ENCODE peak calls at places on chromosomes 12 and 14, in seven cellular contexts. One of them, this sample, is unnamed.

GRCh38 chr12:113418213-113418879 is 3.8 kb upstream of the SDSL start:
- DNase-seq in transverse colon: peak
- DNase-seq in HCT116: no peak
- DNase-seq in PC-3: no peak
- DNase-seq in tibial artery: peak
- DNase-seq in mesenchymal stem cell: no peak
- DNase-seq in ovary: peak
- DNase-seq in this sample: peak

GRCh38 chr12:50784501-50784900 is 20.6 kb downstream of the ATF1 start:
- DNase-seq in transverse colon: no peak
- DNase-seq in HCT116: no peak
- DNase-seq in PC-3: no peak
- DNase-seq in tibial artery: no peak
- DNase-seq in mesenchymal stem cell: no peak
- DNase-seq in ovary: no peak
- DNase-seq in this sample: no peak

GRCh38 chr14:100285021-100285912 is 21.0 kb downstream of the SLC25A29 start:
- DNase-seq in transverse colon: peak
- DNase-seq in HCT116: no peak
- DNase-seq in PC-3: peak
- DNase-seq in tibial artery: no peak
- DNase-seq in mesenchymal stem cell: peak
- DNase-seq in ovary: peak
- DNase-seq in this sample: no peak

GRCh38 chr12:105427883-105428282 is 97.4 kb downstream of the C12orf75 start:
- DNase-seq in transverse colon: no peak
- DNase-seq in HCT116: no peak
- DNase-seq in PC-3: peak
- DNase-seq in tibial artery: no peak
- DNase-seq in mesenchymal stem cell: peak
- DNase-seq in ovary: no peak
- DNase-seq in this sample: no peak

GRCh38 chr12:94200069-94200468 is 51.7 kb downstream of the PLXNC1 start:
- DNase-seq in transverse colon: no peak
- DNase-seq in HCT116: no peak
- DNase-seq in PC-3: no peak
- DNase-seq in tibial artery: no peak
- DNase-seq in mesenchymal stem cell: no peak
- DNase-seq in ovary: no peak
- DNase-seq in this sample: no peak

GRCh38 chr12:116037941-116038837 is 239.3 kb downstream of the MED13L start:
- DNase-seq in transverse colon: no peak
- DNase-seq in HCT116: no peak
- DNase-seq in PC-3: peak
- DNase-seq in tibial artery: no peak
- DNase-seq in mesenchymal stem cell: peak
- DNase-seq in ovary: no peak
- DNase-seq in this sample: no peak

GRCh38 chr12:64810831-64811230 is 13.6 kb upstream of the TBC1D30 start:
- DNase-seq in transverse colon: no peak
- DNase-seq in HCT116: no peak
- DNase-seq in PC-3: peak
- DNase-seq in tibial artery: no peak
- DNase-seq in mesenchymal stem cell: no peak
- DNase-seq in ovary: no peak
- DNase-seq in this sample: no peak

GRCh38 chr12:48110691-48111315 is 4.9 kb upstream of the SENP1 start:
- DNase-seq in transverse colon: no peak
- DNase-seq in HCT116: no peak
- DNase-seq in PC-3: peak
- DNase-seq in tibial artery: no peak
- DNase-seq in mesenchymal stem cell: no peak
- DNase-seq in ovary: no peak
- DNase-seq in this sample: no peak

GRCh38 chr12:49698619-49699545 is 8.3 kb downstream of the FMNL3 start:
- DNase-seq in transverse colon: peak
- DNase-seq in HCT116: no peak
- DNase-seq in PC-3: peak
- DNase-seq in tibial artery: peak
- DNase-seq in mesenchymal stem cell: peak
- DNase-seq in ovary: no peak
- DNase-seq in this sample: peak

GRCh38 chr12:56157201-56158028 is 744 bp upstream of the MYL6 start:
- DNase-seq in transverse colon: peak
- DNase-seq in HCT116: peak
- DNase-seq in PC-3: peak
- DNase-seq in tibial artery: peak
- DNase-seq in mesenchymal stem cell: peak
- DNase-seq in ovary: peak
- DNase-seq in this sample: peak

GRCh38 chr12:22312336-22312735 is 22.2 kb downstream of the ST8SIA1 start:
- DNase-seq in transverse colon: no peak
- DNase-seq in HCT116: no peak
- DNase-seq in PC-3: peak
- DNase-seq in tibial artery: no peak
- DNase-seq in mesenchymal stem cell: no peak
- DNase-seq in ovary: no peak
- DNase-seq in this sample: no peak

GRCh38 chr14:91220581-91221000 is 23.9 kb downstream of the GPR68 start:
- DNase-seq in transverse colon: no peak
- DNase-seq in HCT116: no peak
- DNase-seq in PC-3: no peak
- DNase-seq in tibial artery: no peak
- DNase-seq in mesenchymal stem cell: no peak
- DNase-seq in ovary: no peak
- DNase-seq in this sample: no peak

GRCh38 chr12:110004598-110004997 is 5.4 kb downstream of the ANKRD13A start:
- DNase-seq in transverse colon: no peak
- DNase-seq in HCT116: no peak
- DNase-seq in PC-3: no peak
- DNase-seq in tibial artery: no peak
- DNase-seq in mesenchymal stem cell: no peak
- DNase-seq in ovary: no peak
- DNase-seq in this sample: no peak

GRCh38 chr12:43107401-43107800 is 444.6 kb downstream of the ADAMTS20 start:
- DNase-seq in transverse colon: no peak
- DNase-seq in HCT116: no peak
- DNase-seq in PC-3: no peak
- DNase-seq in tibial artery: no peak
- DNase-seq in mesenchymal stem cell: no peak
- DNase-seq in ovary: no peak
- DNase-seq in this sample: no peak

GRCh38 chr14:63493246-63493645 is 49.9 kb downstream of the PPP2R5E start:
- DNase-seq in transverse colon: no peak
- DNase-seq in HCT116: peak
- DNase-seq in PC-3: peak
- DNase-seq in tibial artery: no peak
- DNase-seq in mesenchymal stem cell: no peak
- DNase-seq in ovary: no peak
- DNase-seq in this sample: no peak

GRCh38 chr12:127230843-127231260 is 1036.1 kb upstream of the TMEM132C start:
- DNase-seq in transverse colon: no peak
- DNase-seq in HCT116: peak
- DNase-seq in PC-3: peak
- DNase-seq in tibial artery: no peak
- DNase-seq in mesenchymal stem cell: peak
- DNase-seq in ovary: no peak
- DNase-seq in this sample: no peak

GRCh38 chr14:99612737-99613330 is 8.8 kb upstream of the CCDC85C start:
- DNase-seq in transverse colon: no peak
- DNase-seq in HCT116: no peak
- DNase-seq in PC-3: no peak
- DNase-seq in tibial artery: no peak
- DNase-seq in mesenchymal stem cell: peak
- DNase-seq in ovary: no peak
- DNase-seq in this sample: no peak

GRCh38 chr12:64390275-64390851 is at the start of gene C12orf56:
- DNase-seq in transverse colon: peak
- DNase-seq in HCT116: no peak
- DNase-seq in PC-3: no peak
- DNase-seq in tibial artery: no peak
- DNase-seq in mesenchymal stem cell: no peak
- DNase-seq in ovary: no peak
- DNase-seq in this sample: no peak

GRCh38 chr12:103626498-103626897 is 39.4 kb downstream of the STAB2 start:
- DNase-seq in transverse colon: peak
- DNase-seq in HCT116: no peak
- DNase-seq in PC-3: peak
- DNase-seq in tibial artery: peak
- DNase-seq in mesenchymal stem cell: peak
- DNase-seq in ovary: no peak
- DNase-seq in this sample: no peak

GRCh38 chr12:124120718-124121117 is 147.7 kb downstream of the ZNF664 start:
- DNase-seq in transverse colon: no peak
- DNase-seq in HCT116: no peak
- DNase-seq in PC-3: no peak
- DNase-seq in tibial artery: no peak
- DNase-seq in mesenchymal stem cell: no peak
- DNase-seq in ovary: no peak
- DNase-seq in this sample: no peak

GRCh38 chr14:60512952-60513554 is 4.1 kb downstream of the SIX6 start:
- DNase-seq in transverse colon: no peak
- DNase-seq in HCT116: no peak
- DNase-seq in PC-3: no peak
- DNase-seq in tibial artery: no peak
- DNase-seq in mesenchymal stem cell: no peak
- DNase-seq in ovary: no peak
- DNase-seq in this sample: no peak

GRCh38 chr14:60509438-60510253 is 700 bp downstream of the SIX6 start:
- DNase-seq in transverse colon: no peak
- DNase-seq in HCT116: no peak
- DNase-seq in PC-3: no peak
- DNase-seq in tibial artery: no peak
- DNase-seq in mesenchymal stem cell: no peak
- DNase-seq in ovary: no peak
- DNase-seq in this sample: no peak

GRCh38 chr14:60510254-60510975 is 1.5 kb downstream of the SIX6 start:
- DNase-seq in transverse colon: no peak
- DNase-seq in HCT116: no peak
- DNase-seq in PC-3: no peak
- DNase-seq in tibial artery: no peak
- DNase-seq in mesenchymal stem cell: no peak
- DNase-seq in ovary: no peak
- DNase-seq in this sample: no peak

GRCh38 chr14:60508707-60509437 is at the start of gene SIX6:
- DNase-seq in transverse colon: no peak
- DNase-seq in HCT116: no peak
- DNase-seq in PC-3: no peak
- DNase-seq in tibial artery: no peak
- DNase-seq in mesenchymal stem cell: no peak
- DNase-seq in ovary: no peak
- DNase-seq in this sample: no peak

GRCh38 chr14:60510976-60511599 is 2.1 kb downstream of the SIX6 start:
- DNase-seq in transverse colon: no peak
- DNase-seq in HCT116: no peak
- DNase-seq in PC-3: no peak
- DNase-seq in tibial artery: no peak
- DNase-seq in mesenchymal stem cell: no peak
- DNase-seq in ovary: no peak
- DNase-seq in this sample: no peak
- H3K4me3 ChIP-seq in transverse colon: no peak
- H3K4me3 ChIP-seq in HCT116: no peak
- H3K4me3 ChIP-seq in PC-3: no peak
- H3K4me3 ChIP-seq in tibial artery: no peak
- H3K4me3 ChIP-seq in mesenchymal stem cell: no peak
- H3K4me3 ChIP-seq in ovary: no peak
- H3K4me3 ChIP-seq in this sample: peak

GRCh38 chr14:101823081-101823480 is 61.6 kb downstream of the PPP2R5C start:
- DNase-seq in transverse colon: no peak
- DNase-seq in HCT116: no peak
- DNase-seq in PC-3: no peak
- DNase-seq in tibial artery: no peak
- DNase-seq in mesenchymal stem cell: peak
- DNase-seq in ovary: no peak
- DNase-seq in this sample: no peak
- H3K4me3 ChIP-seq in transverse colon: peak
- H3K4me3 ChIP-seq in HCT116: no peak
- H3K4me3 ChIP-seq in PC-3: no peak
- H3K4me3 ChIP-seq in tibial artery: peak
- H3K4me3 ChIP-seq in mesenchymal stem cell: peak
- H3K4me3 ChIP-seq in ovary: peak
- H3K4me3 ChIP-seq in this sample: peak

DNA sequence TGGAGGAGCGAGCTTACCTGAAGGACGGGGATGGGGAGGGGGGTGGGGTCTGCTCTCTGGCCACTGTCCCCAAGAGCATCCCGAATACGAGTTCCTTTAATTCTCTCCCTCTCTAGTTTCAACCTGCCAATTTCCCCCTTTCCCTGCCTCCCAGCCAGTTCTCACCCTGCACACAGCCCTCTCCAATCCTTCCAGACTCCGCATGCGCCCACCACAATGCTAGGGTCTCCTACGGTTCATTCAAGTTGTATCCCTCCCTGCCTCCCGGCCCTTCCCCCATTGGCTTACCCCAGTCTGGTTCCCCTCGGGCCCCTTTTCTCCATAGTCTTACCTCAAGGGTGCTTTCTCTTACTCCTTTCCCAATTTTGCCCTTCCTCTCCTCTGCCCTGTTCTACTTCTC is 706 bp upstream of the IGFBP6 start:
- DNase-seq in transverse colon: no peak
- DNase-seq in HCT116: no peak
- DNase-seq in PC-3: no peak
- DNase-seq in tibial artery: no peak
- DNase-seq in mesenchymal stem cell: peak
- DNase-seq in ovary: peak
- DNase-seq in this sample: no peak
- H3K4me3 ChIP-seq in transverse colon: peak
- H3K4me3 ChIP-seq in HCT116: peak
- H3K4me3 ChIP-seq in PC-3: peak
- H3K4me3 ChIP-seq in tibial artery: peak
- H3K4me3 ChIP-seq in mesenchymal stem cell: peak
- H3K4me3 ChIP-seq in ovary: peak
- H3K4me3 ChIP-seq in this sample: peak

DNA sequence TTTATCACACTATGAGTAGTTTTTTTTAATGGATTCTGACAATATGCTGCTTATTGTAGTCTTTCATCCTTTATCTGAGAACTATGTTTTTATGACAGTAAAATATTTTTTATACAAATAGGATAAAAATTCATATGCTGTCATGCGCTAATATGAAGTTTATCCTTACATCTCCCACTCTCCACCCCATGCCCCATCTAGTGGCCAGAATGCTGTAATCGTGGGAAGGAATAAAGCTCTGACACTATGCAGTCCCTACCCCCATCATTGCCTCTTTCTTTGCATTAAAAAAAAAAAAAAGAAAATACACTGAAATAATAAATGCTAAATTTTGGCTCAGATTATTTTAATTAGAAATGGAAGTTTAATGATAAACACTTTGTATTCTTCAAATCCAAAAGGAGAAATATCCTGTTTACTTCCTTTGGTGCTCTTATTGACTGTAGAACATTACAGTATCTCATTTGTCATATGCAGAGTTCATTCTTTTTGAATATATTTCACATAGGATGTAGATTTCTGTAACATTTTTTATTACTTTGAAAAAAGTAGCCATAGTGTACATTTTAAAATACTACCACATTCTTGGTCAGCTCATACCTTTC is 145.9 kb upstream of the SLCO1C1 start:
- DNase-seq in transverse colon: peak
- DNase-seq in HCT116: peak
- DNase-seq in PC-3: peak
- DNase-seq in tibial artery: peak
- DNase-seq in mesenchymal stem cell: peak
- DNase-seq in ovary: no peak
- DNase-seq in this sample: no peak
- H3K4me3 ChIP-seq in transverse colon: no peak
- H3K4me3 ChIP-seq in HCT116: no peak
- H3K4me3 ChIP-seq in PC-3: no peak
- H3K4me3 ChIP-seq in tibial artery: no peak
- H3K4me3 ChIP-seq in mesenchymal stem cell: no peak
- H3K4me3 ChIP-seq in ovary: no peak
- H3K4me3 ChIP-seq in this sample: no peak

GRCh38 chr12:40645361-40645760 is 46.9 kb upstream of the CNTN1 start:
- DNase-seq in transverse colon: no peak
- DNase-seq in HCT116: no peak
- DNase-seq in PC-3: no peak
- DNase-seq in tibial artery: no peak
- DNase-seq in mesenchymal stem cell: no peak
- DNase-seq in ovary: no peak
- DNase-seq in this sample: no peak
- H3K4me3 ChIP-seq in transverse colon: no peak
- H3K4me3 ChIP-seq in HCT116: no peak
- H3K4me3 ChIP-seq in PC-3: no peak
- H3K4me3 ChIP-seq in tibial artery: no peak
- H3K4me3 ChIP-seq in mesenchymal stem cell: no peak
- H3K4me3 ChIP-seq in ovary: no peak
- H3K4me3 ChIP-seq in this sample: no peak

This sample was measured in ascending aorta.